ENCODE peak calls at places on chromosomes 7 and 10, in five cellular contexts. R is SK-N-SH, D is HCT116, N is GM12878, V is HepG2. M is an unnamed sample.

GRCh38 chr7:150941983-150942590 is 36.0 kb downstream of the KCNH2 start:
- DNase-seq in N (no peak), V (no peak), R (peak), D (no peak), M (no peak)

GRCh38 chr10:24518981-24519597 is 204.6 kb downstream of the ARHGAP21 start:
- DNase-seq in V (peak), R (peak), N (no peak), D (peak), M (peak)

GRCh38 chr7:131057015-131057518 is 270.6 kb upstream of the MKLN1 start:
- DNase-seq in V (peak), D (no peak), R (no peak), N (no peak), M (peak)

GRCh38 chr7:152924826-152925411 is 165.4 kb downstream of the ACTR3B start:
- DNase-seq in R (peak), D (no peak), V (no peak), N (no peak), M (no peak)

GRCh38 chr10:124394583-124394982 is 24.1 kb downstream of the OAT start:
- DNase-seq in D (no peak), N (no peak), R (no peak), V (no peak), M (no peak)

GRCh38 chr7:102169651-102170416 is 116.8 kb upstream of the SH2B2 start:
- DNase-seq in D (no peak), N (no peak), V (no peak), R (no peak), M (no peak)

GRCh38 chr7:36315309-36315948 is 74.2 kb upstream of the ANLN start:
- DNase-seq in D (no peak), V (no peak), R (no peak), N (no peak), M (peak)

GRCh38 chr10:77771450-77771849 is 133.8 kb upstream of the KCNMA1 start:
- DNase-seq in V (no peak), R (no peak), N (no peak), D (no peak), M (no peak)

GRCh38 chr7:130961128-130961601 is 227.2 kb upstream of the KLF14 start:
- DNase-seq in V (no peak), R (no peak), N (peak), D (peak), M (no peak)

GRCh38 chr7:27950123-27950522 is 210.2 kb downstream of the TAX1BP1 start:
- DNase-seq in R (no peak), V (no peak), N (no peak), D (no peak), M (no peak)

GRCh38 chr7:24732646-24733413 is 24.4 kb downstream of the GSDME start:
- DNase-seq in D (no peak), R (no peak), N (no peak), V (peak), M (no peak)

GRCh38 chr7:22624781-22625180 is 102.2 kb upstream of the IL6 start:
- DNase-seq in N (no peak), R (no peak), D (no peak), V (no peak), M (no peak)

GRCh38 chr10:109962247-109962646 is 38.9 kb upstream of the XPNPEP1 start:
- DNase-seq in V (no peak), N (no peak), D (no peak), R (no peak), M (no peak)

GRCh38 chr10:54614062-54614461 is 187.0 kb downstream of the PCDH15 start:
- DNase-seq in V (no peak), D (no peak), R (no peak), N (no peak), M (no peak)

GRCh38 chr7:179209-179681 is 13.1 kb upstream of the FAM20C start:
- DNase-seq in N (no peak), V (no peak), D (no peak), R (no peak), M (no peak)

GRCh38 chr10:77637986-77638765 is 568 bp upstream of the KCNMA1 start:
- DNase-seq in N (no peak), R (peak), V (no peak), D (no peak), M (peak)

GRCh38 chr7:30988346-30989005 is 24.7 kb downstream of the GHRHR start:
- DNase-seq in R (peak), V (no peak), N (no peak), D (no peak), M (peak)

GRCh38 chr10:132133449-132134291 is 53.1 kb upstream of the DPYSL4 start:
- DNase-seq in D (no peak), N (no peak), R (peak), V (no peak), M (no peak)

GRCh38 chr10:80204193-80204714 is 1.1 kb downstream of the ANXA11 start:
- DNase-seq in R (no peak), D (no peak), N (no peak), V (peak), M (no peak)

GRCh38 chr10:44976352-44977198 is 2.0 kb downstream of the DEPP1 start:
- DNase-seq in R (no peak), N (no peak), V (no peak), D (no peak), M (no peak)

GRCh38 chr7:44346063-44346462 is 20.7 kb upstream of the CAMK2B start:
- DNase-seq in R (no peak), V (no peak), D (no peak), N (no peak), M (no peak)

GRCh38 chr7:44353668-44354067 is 28.3 kb upstream of the CAMK2B start:
- DNase-seq in N (no peak), R (no peak), V (no peak), D (no peak), M (no peak)

GRCh38 chr7:44347546-44348114 is 22.2 kb upstream of the CAMK2B start:
- DNase-seq in N (no peak), V (no peak), D (no peak), R (no peak), M (no peak)

GRCh38 chr7:44348851-44349781 is 23.7 kb upstream of the CAMK2B start:
- DNase-seq in R (no peak), D (no peak), N (no peak), V (peak), M (no peak)

DNA sequence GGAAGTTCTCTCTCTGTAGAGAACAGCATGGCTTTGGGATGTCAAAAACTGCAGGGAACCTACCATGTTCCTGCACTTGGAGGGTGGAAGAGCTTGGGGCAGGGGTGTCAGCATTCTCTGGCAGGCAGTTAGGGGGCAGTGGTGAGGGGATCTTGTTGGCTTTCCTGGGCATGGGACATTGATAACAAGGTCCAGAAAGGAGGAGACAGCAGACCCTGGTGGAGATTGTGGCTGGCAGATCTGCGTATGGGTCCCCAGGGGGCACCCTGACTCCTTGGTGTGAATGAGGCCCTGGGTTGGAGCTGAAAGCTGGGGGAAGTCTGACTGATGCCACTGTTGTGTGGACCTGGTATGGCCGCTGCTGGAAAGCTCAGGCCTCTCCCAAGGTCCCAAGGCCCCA is 22.9 kb upstream of the CAMK2B start:
- DNase-seq in R (peak), V (peak), N (no peak), D (peak), M (no peak)
- TF ChIP-seq JUND in R (no peak), V (no peak), N (no peak), D (no peak), M (no peak)

GRCh38 chr10:75851946-75852345 is 420.5 kb downstream of the LRMDA start:
- DNase-seq in V (no peak), R (no peak), N (no peak), D (no peak), M (no peak)
- TF ChIP-seq JUND in V (no peak), R (no peak), N (no peak), D (no peak), M (no peak)

DNA sequence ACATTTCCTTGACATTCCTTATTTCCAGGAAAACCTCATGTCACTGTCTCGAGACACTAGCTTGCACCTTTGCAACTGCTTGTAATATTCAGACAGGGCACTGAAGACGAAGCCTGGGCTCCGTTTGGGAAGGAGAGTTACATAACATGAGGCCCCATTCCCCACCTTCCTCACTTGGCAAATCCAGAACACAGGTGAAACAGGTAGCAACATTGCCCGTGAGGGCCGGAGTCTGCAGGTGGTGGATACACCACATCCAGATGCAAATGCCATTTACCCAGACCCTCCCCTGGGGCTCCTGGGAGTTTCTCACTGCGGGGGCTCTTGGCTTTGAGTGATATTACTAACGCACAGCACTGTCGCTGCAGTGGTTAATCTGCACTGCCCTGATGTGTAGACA is 491.0 kb downstream of the PTPRN2 start:
- DNase-seq in R (no peak), D (no peak), N (no peak), V (no peak), M (no peak)
- TF ChIP-seq JUND in R (no peak), D (no peak), N (no peak), V (no peak), M (no peak)

GRCh38 chr7:7178906-7179305 is 3.4 kb upstream of the C1GALT1 start:
- DNase-seq in R (no peak), N (no peak), D (no peak), V (no peak), M (no peak)
- TF ChIP-seq JUND in R (no peak), N (no peak), D (no peak), V (no peak), M (no peak)

GRCh38 chr7:100946766-100947365 is 2.5 kb upstream of the MUC3A start:
- DNase-seq in R (no peak), V (no peak), D (no peak), N (no peak), M (no peak)

GRCh38 chr7:100951172-100951571 is 1.8 kb downstream of the MUC3A start:
- DNase-seq in R (no peak), D (no peak), V (no peak), N (no peak), M (no peak)

GRCh38 chr7:100949931-100950443 is 653 bp downstream of the MUC3A start:
- DNase-seq in N (no peak), D (no peak), V (no peak), R (no peak), M (no peak)

GRCh38 chr7:100947792-100948191 is 1.5 kb upstream of the MUC3A start:
- DNase-seq in D (no peak), N (no peak), R (no peak), V (no peak), M (no peak)

GRCh38 chr7:100949227-100949930 is at the start of gene MUC3A:
- DNase-seq in N (no peak), V (no peak), D (no peak), R (no peak), M (no peak)
- TF ChIP-seq JUND in N (no peak), V (no peak), D (no peak), R (no peak), M (no peak)

GRCh38 chr10:2137549-2138174 is 400.3 kb upstream of the ADARB2 start:
- DNase-seq in D (no peak), N (no peak), V (peak), R (no peak), M (no peak)
- TF ChIP-seq JUND in D (no peak), N (no peak), V (no peak), R (no peak), M (no peak)

M was measured in T47D.